ENCODE peak calls at places on chromosome 17, in ten cellular contexts. F is stimulated activated CD8-positive, alpha-beta memory T cell treated with anti-CD3 and anti-CD28 coated beads, Interleukin-15, amount 100 ng/mL, for 48 hours; Y is activated CD4-positive, alpha-beta T cell treated with anti-CD3 and anti-CD28 coated beads, Interleukin-2, amount 50 U/mL, for 24 hours; M is esophagus squamous epithelium; J is ascending aorta; Z is stimulated activated CD4-positive, alpha-beta T cell treated with anti-CD3 and anti-CD28 coated beads, Interleukin-15, amount 100 ng/mL, for 1 hour; Q is HT1080; L is GM04504; X is mammary epithelial cell; H is M059J. B is an unnamed sample.
A peak's percentile ranks its signal among the peaks of the same experiment; 100 is the strongest.

GRCh38 chr17:6035801-6036394 is 34.3 kb upstream of the WSCD1 start:
- DNase-seq in F (no peak), Y (no peak), M (no peak), J (no peak), Z (no peak), Q (no peak), L (no peak), X (no peak), H (no peak), B (no peak)

GRCh38 chr17:19313746-19314651 is 48.5 kb downstream of the B9D1 start:
- DNase-seq in F (no peak), Y (no peak), M (no peak), J (no peak), Z (no peak), Q (no peak), L (no peak), X (peak; percentile 37), H (no peak), B (no peak)

GRCh38 chr17:320809-321385 is 31.7 kb downstream of the RPH3AL start:
- DNase-seq in F (no peak), Y (no peak), M (no peak), J (no peak), Z (no peak), Q (no peak), L (no peak), X (no peak), H (no peak), B (no peak)

GRCh38 chr17:80474231-80474932 is 2.0 kb downstream of the NPTX1 start:
- DNase-seq in F (no peak), Y (no peak), M (no peak), J (no peak), Z (no peak), Q (peak; percentile 32), L (no peak), X (no peak), H (peak; percentile 61), B (peak; percentile 33)

GRCh38 chr17:79774561-79774975 is 3.4 kb upstream of the CBX2 start:
- DNase-seq in F (no peak), Y (no peak), M (no peak), J (no peak), Z (no peak), Q (no peak), L (no peak), X (no peak), H (no peak), B (no peak)

GRCh38 chr17:78174332-78174869 is 6.0 kb downstream of the SYNGR2 start:
- DNase-seq in F (no peak), Y (no peak), M (no peak), J (peak; percentile 93), Z (no peak), Q (no peak), L (no peak), X (peak; percentile 27), H (no peak), B (no peak)

GRCh38 chr17:79941088-79942010 is 94.3 kb downstream of the TBC1D16 start:
- DNase-seq in F (no peak), Y (no peak), M (no peak), J (no peak), Z (no peak), Q (no peak), L (no peak), X (no peak), H (no peak), B (no peak)

GRCh38 chr17:30207655-30208054 is 27.8 kb downstream of the SLC6A4 start:
- DNase-seq in F (no peak), Y (no peak), M (no peak), J (no peak), Z (no peak), Q (no peak), L (no peak), X (no peak), H (no peak), B (no peak)

GRCh38 chr17:55295411-55296170 is 30.8 kb downstream of the HLF start:
- DNase-seq in F (peak; percentile 17), Y (peak; percentile 37), M (no peak), J (peak; percentile 82), Z (peak; percentile 24), Q (peak; percentile 51), L (no peak), X (peak; percentile 51), H (peak; percentile 57), B (peak; percentile 25)

GRCh38 chr17:49898547-49899490 is 51.0 kb upstream of the TAC4 start:
- DNase-seq in F (no peak), Y (no peak), M (no peak), J (no peak), Z (no peak), Q (no peak), L (no peak), X (no peak), H (peak; percentile 55), B (no peak)

GRCh38 chr17:42050360-42051012 is at the start of gene C17orf113:
- DNase-seq in F (peak; percentile 14), Y (no peak), M (no peak), J (peak; percentile 69), Z (peak; percentile 20), Q (no peak), L (no peak), X (peak; percentile 15), H (peak; percentile 34), B (no peak)

GRCh38 chr17:74414510-74414909 is 17.4 kb upstream of the GPRC5C start:
- DNase-seq in F (no peak), Y (no peak), M (no peak), J (no peak), Z (no peak), Q (no peak), L (no peak), X (no peak), H (no peak), B (no peak)

GRCh38 chr17:29016635-29017034 is 10.8 kb upstream of the SEZ6 start:
- DNase-seq in F (no peak), Y (no peak), M (no peak), J (no peak), Z (no peak), Q (no peak), L (no peak), X (no peak), H (no peak), B (no peak)

GRCh38 chr17:49223517-49224197 is 6.9 kb downstream of the PHOSPHO1 start:
- DNase-seq in F (no peak), Y (peak; percentile 55), M (no peak), J (no peak), Z (peak; percentile 63), Q (no peak), L (no peak), X (no peak), H (peak; percentile 27), B (no peak)

GRCh38 chr17:37476431-37477130 is 13.1 kb upstream of the DUSP14 start:
- DNase-seq in F (no peak), Y (no peak), M (no peak), J (no peak), Z (no peak), Q (no peak), L (no peak), X (peak; percentile 75), H (peak; percentile 8), B (peak; percentile 86)

GRCh38 chr17:81898029-81898866 is 3.8 kb upstream of the NPB start:
- DNase-seq in F (no peak), Y (no peak), M (no peak), J (no peak), Z (no peak), Q (peak; percentile 97), L (peak; percentile 90), X (no peak), H (peak; percentile 97), B (no peak)

GRCh38 chr17:60941028-60941427 is 263.4 kb downstream of the BCAS3 start:
- DNase-seq in F (no peak), Y (no peak), M (no peak), J (peak; percentile 90), Z (no peak), Q (peak; percentile 81), L (peak; percentile 71), X (peak; percentile 65), H (peak; percentile 88), B (no peak)

GRCh38 chr17:78819402-78819801 is 21.2 kb downstream of the USP36 start:
- DNase-seq in F (no peak), Y (no peak), M (no peak), J (no peak), Z (no peak), Q (no peak), L (no peak), X (no peak), H (no peak), B (no peak)

GRCh38 chr17:1742371-1743093 is at the start of gene SERPINF2:
- DNase-seq in F (no peak), Y (no peak), M (no peak), J (no peak), Z (no peak), Q (no peak), L (no peak), X (no peak), H (no peak), B (no peak)